ENCODE peak calls at places on chromosomes 7 and 10, in seven cellular contexts. One of them, this sample, is unnamed.

GRCh38 chr10:78745445-78745844 is 323.3 kb upstream of the ZMIZ1 start:
- DNase-seq in GM13977: no peak
- DNase-seq in hepatic stellate cell: no peak
- DNase-seq in T1000: no peak
- DNase-seq in stimulated activated CD8-positive, alpha-beta memory T cell treated with anti-CD3 and anti-CD28 coated beads, Interleukin-4, amount 100 ng/mL, for 24 hours: no peak
- DNase-seq in hepatocyte: peak; percentile 71
- DNase-seq in H54: no peak
- DNase-seq in this sample: peak; percentile 29

GRCh38 chr10:89367529-89367928 is 10.3 kb upstream of the IFIT1B start:
- DNase-seq in GM13977: peak; percentile 61
- DNase-seq in hepatocyte: no peak
- DNase-seq in H54: no peak
- DNase-seq in hepatic stellate cell: no peak
- DNase-seq in stimulated activated CD8-positive, alpha-beta memory T cell treated with anti-CD3 and anti-CD28 coated beads, Interleukin-4, amount 100 ng/mL, for 24 hours: no peak
- DNase-seq in T1000: no peak
- DNase-seq in this sample: peak; percentile 11

GRCh38 chr7:2510909-2511768 is 8.4 kb upstream of the LFNG start:
- DNase-seq in hepatocyte: no peak
- DNase-seq in H54: no peak
- DNase-seq in stimulated activated CD8-positive, alpha-beta memory T cell treated with anti-CD3 and anti-CD28 coated beads, Interleukin-4, amount 100 ng/mL, for 24 hours: no peak
- DNase-seq in T1000: no peak
- DNase-seq in GM13977: peak; percentile 75
- DNase-seq in hepatic stellate cell: no peak
- DNase-seq in this sample: peak; percentile 97

GRCh38 chr7:2607913-2608899 is 23.6 kb upstream of the TTYH3 start:
- DNase-seq in hepatocyte: no peak
- DNase-seq in T1000: no peak
- DNase-seq in hepatic stellate cell: no peak
- DNase-seq in stimulated activated CD8-positive, alpha-beta memory T cell treated with anti-CD3 and anti-CD28 coated beads, Interleukin-4, amount 100 ng/mL, for 24 hours: no peak
- DNase-seq in GM13977: no peak
- DNase-seq in H54: no peak
- DNase-seq in this sample: no peak

GRCh38 chr7:133688483-133689239 is 435.8 kb downstream of the EXOC4 start:
- DNase-seq in stimulated activated CD8-positive, alpha-beta memory T cell treated with anti-CD3 and anti-CD28 coated beads, Interleukin-4, amount 100 ng/mL, for 24 hours: no peak
- DNase-seq in hepatic stellate cell: no peak
- DNase-seq in hepatocyte: no peak
- DNase-seq in T1000: no peak
- DNase-seq in GM13977: no peak
- DNase-seq in H54: no peak
- DNase-seq in this sample: no peak

GRCh38 chr10:86451604-86451960 is 70.0 kb downstream of the WAPL start:
- DNase-seq in GM13977: no peak
- DNase-seq in H54: no peak
- DNase-seq in T1000: no peak
- DNase-seq in hepatocyte: no peak
- DNase-seq in stimulated activated CD8-positive, alpha-beta memory T cell treated with anti-CD3 and anti-CD28 coated beads, Interleukin-4, amount 100 ng/mL, for 24 hours: no peak
- DNase-seq in hepatic stellate cell: no peak
- DNase-seq in this sample: no peak

GRCh38 chr10:27157150-27157549 is 2.0 kb downstream of the MASTL start:
- DNase-seq in H54: no peak
- DNase-seq in T1000: no peak
- DNase-seq in hepatic stellate cell: no peak
- DNase-seq in stimulated activated CD8-positive, alpha-beta memory T cell treated with anti-CD3 and anti-CD28 coated beads, Interleukin-4, amount 100 ng/mL, for 24 hours: no peak
- DNase-seq in hepatocyte: no peak
- DNase-seq in GM13977: no peak
- DNase-seq in this sample: peak; percentile 18

GRCh38 chr7:113548137-113548536 is 370.7 kb downstream of the PPP1R3A start:
- DNase-seq in T1000: no peak
- DNase-seq in hepatic stellate cell: no peak
- DNase-seq in stimulated activated CD8-positive, alpha-beta memory T cell treated with anti-CD3 and anti-CD28 coated beads, Interleukin-4, amount 100 ng/mL, for 24 hours: no peak
- DNase-seq in hepatocyte: no peak
- DNase-seq in H54: no peak
- DNase-seq in GM13977: no peak
- DNase-seq in this sample: no peak